ENCODE peak calls at places on chromosome 10, in nine cellular contexts. Z is hepatocyte, Q is fibroblast of lung, X is mammary epithelial cell, U is mucosa of descending colon, J is suprapubic skin, Y is ascending aorta, H is Caco-2, T is tibial artery. D is an unnamed sample.

GRCh38 chr10:123635131-123635530 is 31.0 kb upstream of the GPR26 start:
- DNase-seq in T (no peak), Y (no peak), J (peak), Z (no peak), U (no peak), H (no peak), X (no peak), Q (no peak), D (no peak)

GRCh38 chr10:73814896-73815718 is 3.7 kb upstream of the NDST2 start:
- DNase-seq in J (no peak), Y (no peak), X (no peak), Q (no peak), T (no peak), Z (no peak), U (no peak), H (no peak), D (peak)

GRCh38 chr10:61733358-61733940 is 70.7 kb downstream of the CABCOCO1 start:
- DNase-seq in J (no peak), X (peak), U (no peak), Q (peak), Z (peak), T (no peak), H (no peak), Y (no peak), D (peak)

GRCh38 chr10:107490389-107490788 is 325.9 kb upstream of the SORCS1 start:
- DNase-seq in T (no peak), Q (no peak), X (no peak), Y (no peak), J (no peak), U (no peak), Z (no peak), H (no peak), D (no peak)

GRCh38 chr10:21531164-21531563 is 2.9 kb upstream of the MLLT10 start:
- DNase-seq in T (no peak), Q (peak), Z (no peak), X (peak), U (no peak), H (no peak), Y (no peak), J (no peak), D (peak)

GRCh38 chr10:74991435-74991834 is 120.0 kb upstream of the SAMD8 start:
- DNase-seq in U (no peak), Z (peak), X (peak), T (no peak), Q (peak), J (no peak), Y (no peak), H (no peak), D (peak)

GRCh38 chr10:46229144-46229563 is 57.6 kb upstream of the ANTXRL start:
- DNase-seq in X (no peak), Z (peak), Q (no peak), J (no peak), Y (no peak), T (no peak), U (peak), H (peak), D (peak)

GRCh38 chr10:44988957-44989620 is 10.5 kb upstream of the DEPP1 start:
- DNase-seq in T (no peak), Q (no peak), U (no peak), X (no peak), Z (no peak), J (peak), H (peak), Y (peak), D (no peak)

GRCh38 chr10:13470270-13470669 is 58.5 kb downstream of the BEND7 start:
- DNase-seq in H (no peak), J (no peak), T (no peak), Y (no peak), X (no peak), Q (no peak), Z (no peak), U (no peak), D (no peak)

GRCh38 chr10:103551619-103552602 is 58.4 kb downstream of the NEURL1 start:
- DNase-seq in U (no peak), Q (no peak), Z (no peak), J (no peak), X (no peak), T (no peak), Y (no peak), H (no peak), D (no peak)

GRCh38 chr10:125599194-125599593 is 83.8 kb downstream of the TEX36 start:
- DNase-seq in Y (no peak), X (no peak), Z (no peak), H (no peak), J (no peak), Q (no peak), U (no peak), T (no peak), D (no peak)

GRCh38 chr10:78852856-78853255 is 215.9 kb upstream of the ZMIZ1 start:
- DNase-seq in Z (no peak), U (peak), T (no peak), Y (peak), X (no peak), J (no peak), Q (peak), H (no peak), D (peak)

GRCh38 chr10:22308390-22308789 is 7.8 kb upstream of the COMMD3 start:
- DNase-seq in Y (no peak), T (no peak), X (peak), U (no peak), Z (no peak), J (no peak), H (no peak), Q (no peak), D (no peak)

GRCh38 chr10:61486251-61486650 is 33.1 kb upstream of the TMEM26 start:
- DNase-seq in T (no peak), H (no peak), X (no peak), Q (peak), J (no peak), Z (no peak), U (no peak), Y (no peak), D (no peak)

GRCh38 chr10:87804939-87805569 is 13.0 kb downstream of the ATAD1 start:
- DNase-seq in T (no peak), J (no peak), U (no peak), H (no peak), Q (no peak), X (no peak), Y (no peak), Z (no peak), D (no peak)

GRCh38 chr10:72834183-72834825 is 59.2 kb upstream of the OIT3 start:
- DNase-seq in H (peak), Z (peak), Y (peak), X (peak), T (peak), J (no peak), Q (peak), U (no peak), D (peak)

GRCh38 chr10:46548781-46549090 is 7.7 kb downstream of the GPRIN2 start:
- DNase-seq in U (no peak), Q (no peak), Z (no peak), H (no peak), J (peak), Y (no peak), X (no peak), T (no peak), D (no peak)

GRCh38 chr10:52312999-52313349 is 1.1 kb upstream of the DKK1 start:
- DNase-seq in H (no peak), Z (no peak), T (no peak), J (no peak), Y (no peak), Q (peak), X (no peak), U (no peak), D (no peak)

GRCh38 chr10:21347043-21347799 is 178.3 kb downstream of the SKIDA1 start:
- DNase-seq in Z (no peak), U (no peak), Y (no peak), Q (no peak), T (no peak), X (no peak), H (no peak), J (no peak), D (no peak)

DNA sequence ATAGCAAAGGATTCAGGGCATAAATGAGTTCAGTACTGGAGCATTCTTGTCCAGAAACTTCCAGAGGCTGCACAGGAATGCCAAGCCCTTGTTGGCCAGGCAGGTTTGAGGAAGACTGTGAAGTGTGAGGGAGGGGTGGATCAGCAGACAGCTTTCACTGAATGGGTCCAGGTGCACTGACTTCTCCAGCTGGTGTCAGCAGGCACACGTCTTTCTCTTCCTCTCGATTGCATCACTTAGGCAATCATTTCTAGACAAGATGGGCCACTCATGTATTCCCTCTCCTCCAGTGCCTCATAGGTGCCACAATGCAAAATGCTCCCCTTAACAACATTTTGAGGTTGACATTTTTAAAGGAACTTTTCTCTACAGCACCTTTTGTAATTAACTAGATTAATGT is 15.6 kb upstream of the PLEKHS1 start:
- DNase-seq in J (no peak), T (no peak), U (peak), H (peak), Y (no peak), X (no peak), Z (peak), Q (peak), D (peak)
- TF ChIP-seq CTCF in J (no peak), T (no peak), U (no peak), H (peak), Y (no peak), X (peak), Z (peak), Q (no peak), D (no peak)

GRCh38 chr10:106396192-106396591 is 768.3 kb downstream of the SORCS1 start:
- DNase-seq in Q (no peak), Y (no peak), Z (no peak), U (no peak), X (no peak), J (no peak), H (no peak), T (no peak), D (no peak)

GRCh38 chr10:106401967-106402366 is 762.5 kb downstream of the SORCS1 start:
- DNase-seq in X (no peak), U (no peak), H (no peak), Z (no peak), T (no peak), J (no peak), Q (no peak), Y (no peak), D (no peak)

GRCh38 chr10:106402455-106402854 is 762.1 kb downstream of the SORCS1 start:
- DNase-seq in Y (no peak), X (no peak), U (no peak), Z (no peak), T (no peak), H (no peak), J (no peak), Q (no peak), D (no peak)

GRCh38 chr10:106399112-106399511 is 765.4 kb downstream of the SORCS1 start:
- DNase-seq in Q (no peak), H (no peak), X (no peak), J (no peak), Z (no peak), T (no peak), Y (no peak), U (no peak), D (no peak)

DNA sequence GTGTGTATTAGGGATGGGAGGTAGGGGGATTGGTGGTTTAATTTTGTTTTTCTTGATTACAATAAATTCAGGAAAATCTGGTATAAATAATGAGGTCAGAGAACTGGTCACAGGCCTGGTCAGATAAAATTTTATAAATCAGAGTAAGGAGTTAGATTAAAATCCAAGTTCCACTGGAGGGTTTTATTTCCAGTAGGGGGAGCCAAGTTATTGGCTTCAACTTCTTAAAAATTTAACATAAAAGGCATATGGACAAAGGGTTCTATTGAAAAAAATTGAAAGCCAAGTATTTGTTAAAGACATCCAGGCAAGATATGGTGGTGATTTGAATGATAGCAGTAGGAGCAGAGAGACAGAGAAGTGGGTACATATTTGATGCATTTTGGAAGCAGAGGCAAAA is 763.3 kb downstream of the SORCS1 start:
- DNase-seq in T (no peak), U (no peak), Z (no peak), H (no peak), X (peak), Y (no peak), Q (peak), J (no peak), D (peak)
- TF ChIP-seq CTCF in T (no peak), U (no peak), Z (peak), H (no peak), X (peak), Y (no peak), Q (peak), J (no peak), D (peak)

GRCh38 chr10:108899686-108900085 is 1023.6 kb downstream of the XPNPEP1 start:
- DNase-seq in X (no peak), Y (no peak), Q (no peak), T (no peak), U (no peak), Z (no peak), H (no peak), J (no peak), D (no peak)

GRCh38 chr10:108894402-108895301 is 1028.7 kb downstream of the XPNPEP1 start:
- DNase-seq in J (no peak), H (no peak), X (no peak), Z (no peak), Y (no peak), U (no peak), Q (no peak), T (no peak), D (no peak)
- TF ChIP-seq CTCF in J (no peak), H (no peak), X (no peak), Z (no peak), Y (no peak), U (no peak), Q (no peak), T (no peak), D (no peak)

DNA sequence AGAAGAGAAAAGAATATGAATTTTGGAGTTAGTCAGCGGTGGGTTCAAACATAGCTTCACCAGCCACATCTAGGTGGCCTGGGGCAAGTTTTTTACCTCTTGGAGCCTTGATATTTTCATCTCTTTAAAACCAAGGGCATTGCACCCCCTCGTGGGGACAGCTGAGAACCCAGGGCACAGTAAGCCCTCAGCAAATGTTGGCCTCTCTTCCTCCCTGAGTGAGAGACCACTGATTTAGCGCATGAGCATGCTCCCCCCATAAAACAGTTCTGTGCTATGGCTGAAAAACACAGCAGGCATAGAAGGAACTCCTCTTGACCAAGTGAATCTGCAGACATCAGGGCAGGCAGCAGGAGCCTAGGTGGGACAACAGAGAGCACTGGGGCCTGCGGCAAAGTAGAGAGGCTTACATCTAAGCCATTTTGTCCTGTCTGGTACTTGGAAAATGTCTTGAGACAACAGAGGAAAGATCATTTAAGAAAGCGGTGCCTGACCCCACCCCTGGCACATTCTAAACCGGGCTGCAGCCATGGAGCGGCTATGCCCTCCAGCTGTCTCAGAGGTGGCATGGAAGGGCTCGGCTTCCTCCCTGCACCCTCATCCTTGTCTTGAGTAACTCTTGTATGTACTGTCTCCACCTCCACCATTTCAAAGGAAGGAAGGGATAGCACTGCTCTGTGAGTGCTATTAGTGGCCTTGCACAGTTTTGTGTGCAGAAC is 94.7 kb downstream of the ARHGAP22 start:
- DNase-seq in T (no peak), X (no peak), H (peak), Q (peak), U (no peak), J (peak), Z (no peak), Y (no peak), D (peak)
- TF ChIP-seq CTCF in T (no peak), X (peak), H (peak), Q (peak), U (no peak), J (no peak), Z (peak), Y (no peak), D (no peak)

DNA sequence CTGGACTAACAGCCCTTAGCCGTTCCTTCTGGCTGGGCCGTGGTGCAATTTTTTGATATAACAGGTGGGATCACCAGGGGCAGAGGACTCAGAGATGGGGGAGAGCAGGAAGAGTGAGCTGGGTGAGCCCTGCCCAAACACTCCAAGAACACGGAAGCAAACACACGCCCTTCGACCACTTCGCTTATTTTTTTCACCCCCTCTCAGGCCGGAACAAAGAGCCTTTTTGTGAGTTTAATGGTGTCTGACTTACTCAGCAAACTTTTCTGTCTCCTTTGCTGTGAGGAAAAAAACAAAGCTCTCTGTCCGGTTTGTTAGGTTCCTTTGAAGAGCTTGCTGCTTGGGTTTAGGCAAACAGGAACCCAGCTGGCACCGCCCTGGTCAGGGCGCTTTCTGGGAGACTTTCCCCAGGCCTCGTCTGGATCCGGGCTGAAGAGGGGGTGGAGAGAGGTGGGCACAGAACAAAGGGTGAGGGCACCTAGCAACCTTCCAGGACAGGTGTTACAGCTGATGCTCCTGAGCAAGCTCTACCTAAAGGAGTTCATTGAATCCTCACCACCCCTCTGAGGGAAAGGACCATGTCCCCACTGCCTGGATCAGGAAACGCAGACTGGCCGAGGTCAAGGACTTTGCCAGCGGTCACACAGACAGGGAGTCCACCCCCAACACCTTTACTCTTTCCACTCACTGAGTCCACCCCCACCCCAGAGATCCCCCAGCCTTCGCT is 23.3 kb downstream of the CALML3 start:
- DNase-seq in Q (no peak), T (no peak), H (peak), X (peak), Y (no peak), J (peak), Z (peak), U (peak), D (no peak)
- TF ChIP-seq CTCF in Q (no peak), T (no peak), H (no peak), X (no peak), Y (no peak), J (no peak), Z (no peak), U (no peak), D (no peak)

GRCh38 chr10:63806330-63806729 is 285.1 kb downstream of the REEP3 start:
- DNase-seq in H (no peak), T (no peak), J (no peak), U (no peak), Q (no peak), Z (no peak), X (no peak), Y (no peak), D (no peak)
- TF ChIP-seq CTCF in H (no peak), T (no peak), J (no peak), U (no peak), Q (no peak), Z (no peak), X (no peak), Y (no peak), D (no peak)

GRCh38 chr10:55348534-55348933 is 547.5 kb upstream of the PCDH15 start:
- DNase-seq in H (no peak), J (no peak), Y (no peak), X (no peak), U (no peak), Q (no peak), T (no peak), Z (no peak), D (no peak)

DNA sequence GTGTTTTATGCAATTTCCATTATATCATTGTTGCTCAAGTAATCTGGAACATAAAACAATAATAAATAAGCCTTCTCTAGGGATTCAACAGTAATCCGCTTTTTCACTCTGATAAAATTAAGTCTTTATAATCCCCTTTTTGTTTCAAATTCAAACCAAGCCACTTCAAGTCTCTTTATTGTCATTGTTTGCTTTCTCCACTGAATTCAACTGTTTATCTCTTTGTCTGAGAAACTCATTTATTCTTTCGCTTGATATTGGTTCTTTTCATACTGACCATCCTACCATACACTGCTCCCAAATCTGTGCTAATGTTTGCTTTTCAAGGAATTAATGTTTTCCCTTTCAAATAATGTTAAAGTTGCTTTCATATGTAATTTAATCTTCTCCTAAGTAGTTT is 550.4 kb upstream of the PCDH15 start:
- DNase-seq in U (no peak), H (no peak), X (no peak), J (no peak), Y (no peak), T (no peak), Q (no peak), Z (no peak), D (no peak)
- TF ChIP-seq CTCF in U (no peak), H (no peak), X (no peak), J (no peak), Y (no peak), T (no peak), Q (no peak), Z (no peak), D (no peak)

DNA sequence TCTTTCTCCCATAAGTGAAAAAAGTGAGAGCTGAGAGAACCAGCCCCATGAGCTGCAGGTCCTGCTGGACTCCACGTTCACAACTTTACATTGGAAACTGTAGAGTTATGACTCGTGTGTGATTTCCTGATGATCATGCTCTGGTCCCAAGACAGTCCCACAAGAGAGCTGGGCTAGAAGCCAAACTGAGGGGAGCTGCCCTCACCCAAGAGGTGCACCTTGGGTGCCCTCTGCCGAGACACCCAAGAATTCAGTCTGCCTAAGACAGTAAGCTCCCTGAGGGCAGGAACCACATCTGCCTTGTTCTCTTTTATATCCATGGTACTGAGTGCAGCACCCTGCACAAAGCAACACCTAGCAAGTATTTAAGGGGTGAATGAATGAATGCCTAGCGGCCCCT is 112.8 kb upstream of the SFMBT2 start:
- DNase-seq in H (no peak), T (no peak), Q (no peak), Z (no peak), X (peak), U (no peak), J (peak), Y (no peak), D (peak)
- TF ChIP-seq CTCF in H (no peak), T (no peak), Q (no peak), Z (no peak), X (no peak), U (no peak), J (no peak), Y (no peak), D (no peak)

GRCh38 chr10:23686722-23687121 is 247.8 kb downstream of the OTUD1 start:
- DNase-seq in J (no peak), Y (no peak), Z (no peak), H (no peak), U (no peak), Q (no peak), X (no peak), T (no peak), D (no peak)
- TF ChIP-seq CTCF in J (no peak), Y (no peak), Z (no peak), H (no peak), U (no peak), Q (no peak), X (no peak), T (no peak), D (no peak)